ENCODE peak calls at places on chromosomes 3 and 15, in ten cellular contexts. One of them, this sample, is unnamed.

GRCh38 chr15:79849789-79850188 is 47.0 kb downstream of the MTHFS start:
- DNase-seq in PC-3: peak; percentile 41
- DNase-seq in upper lobe of right lung: no peak
- DNase-seq in testis: peak; percentile 69
- DNase-seq in hepatocyte: peak; percentile 60
- DNase-seq in IMR-90: peak; percentile 52
- DNase-seq in heart left ventricle: no peak
- DNase-seq in BE2C: peak; percentile 64
- DNase-seq in K562: peak; percentile 37
- DNase-seq in psoas muscle: no peak
- DNase-seq in this sample: no peak

GRCh38 chr15:35616436-35617271 is 70.7 kb upstream of the DPH6 start:
- DNase-seq in psoas muscle: no peak
- DNase-seq in K562: no peak
- DNase-seq in PC-3: no peak
- DNase-seq in upper lobe of right lung: no peak
- DNase-seq in IMR-90: peak; percentile 21
- DNase-seq in heart left ventricle: no peak
- DNase-seq in hepatocyte: no peak
- DNase-seq in testis: no peak
- DNase-seq in BE2C: no peak
- DNase-seq in this sample: no peak

GRCh38 chr15:95988574-95988887 is 342.0 kb upstream of the NR2F2 start:
- DNase-seq in K562: peak; percentile 8
- DNase-seq in PC-3: no peak
- DNase-seq in BE2C: no peak
- DNase-seq in hepatocyte: peak; percentile 16
- DNase-seq in testis: no peak
- DNase-seq in psoas muscle: no peak
- DNase-seq in upper lobe of right lung: no peak
- DNase-seq in IMR-90: peak; percentile 50
- DNase-seq in heart left ventricle: no peak
- DNase-seq in this sample: peak; percentile 69

GRCh38 chr3:167761302-167761701 is 25.8 kb downstream of the SERPINI1 start:
- DNase-seq in K562: no peak
- DNase-seq in upper lobe of right lung: no peak
- DNase-seq in PC-3: no peak
- DNase-seq in psoas muscle: no peak
- DNase-seq in testis: no peak
- DNase-seq in heart left ventricle: no peak
- DNase-seq in hepatocyte: no peak
- DNase-seq in IMR-90: no peak
- DNase-seq in BE2C: no peak
- DNase-seq in this sample: no peak

GRCh38 chr3:183868804-183869203 is 15.9 kb downstream of the PARL start:
- DNase-seq in hepatocyte: no peak
- DNase-seq in testis: no peak
- DNase-seq in PC-3: no peak
- DNase-seq in K562: no peak
- DNase-seq in psoas muscle: no peak
- DNase-seq in upper lobe of right lung: no peak
- DNase-seq in BE2C: no peak
- DNase-seq in heart left ventricle: no peak
- DNase-seq in IMR-90: no peak
- DNase-seq in this sample: no peak

GRCh38 chr15:100521907-100522306 is 6.8 kb downstream of the CERS3 start:
- DNase-seq in testis: no peak
- DNase-seq in PC-3: no peak
- DNase-seq in BE2C: no peak
- DNase-seq in K562: no peak
- DNase-seq in IMR-90: no peak
- DNase-seq in heart left ventricle: no peak
- DNase-seq in upper lobe of right lung: no peak
- DNase-seq in psoas muscle: no peak
- DNase-seq in hepatocyte: no peak
- DNase-seq in this sample: no peak

GRCh38 chr3:129558772-129559564 is 16.0 kb downstream of the H1-8 start:
- DNase-seq in PC-3: no peak
- DNase-seq in hepatocyte: peak; percentile 68
- DNase-seq in BE2C: peak; percentile 70
- DNase-seq in IMR-90: peak; percentile 74
- DNase-seq in heart left ventricle: no peak
- DNase-seq in K562: peak; percentile 30
- DNase-seq in upper lobe of right lung: no peak
- DNase-seq in testis: no peak
- DNase-seq in psoas muscle: peak; percentile 46
- DNase-seq in this sample: no peak

GRCh38 chr15:48221885-48222284 is 15.8 kb downstream of the SLC12A1 start:
- DNase-seq in PC-3: no peak
- DNase-seq in upper lobe of right lung: no peak
- DNase-seq in psoas muscle: no peak
- DNase-seq in IMR-90: no peak
- DNase-seq in heart left ventricle: no peak
- DNase-seq in testis: no peak
- DNase-seq in BE2C: no peak
- DNase-seq in hepatocyte: no peak
- DNase-seq in K562: no peak
- DNase-seq in this sample: no peak

GRCh38 chr15:34304613-34305012 is 33.0 kb downstream of the SLC12A6 start:
- DNase-seq in testis: no peak
- DNase-seq in hepatocyte: no peak
- DNase-seq in K562: no peak
- DNase-seq in IMR-90: peak; percentile 82
- DNase-seq in BE2C: no peak
- DNase-seq in upper lobe of right lung: no peak
- DNase-seq in heart left ventricle: no peak
- DNase-seq in psoas muscle: no peak
- DNase-seq in PC-3: peak; percentile 9
- DNase-seq in this sample: no peak

GRCh38 chr3:129481783-129482332 is 41.8 kb downstream of the IFT122 start:
- DNase-seq in testis: peak; percentile 69
- DNase-seq in upper lobe of right lung: peak; percentile 80
- DNase-seq in K562: peak; percentile 46
- DNase-seq in psoas muscle: peak; percentile 63
- DNase-seq in hepatocyte: no peak
- DNase-seq in PC-3: no peak
- DNase-seq in heart left ventricle: peak; percentile 46
- DNase-seq in BE2C: peak; percentile 62
- DNase-seq in IMR-90: no peak
- DNase-seq in this sample: peak; percentile 78

GRCh38 chr15:88185584-88185983 is 71.0 kb downstream of the NTRK3 start:
- DNase-seq in PC-3: no peak
- DNase-seq in heart left ventricle: no peak
- DNase-seq in BE2C: no peak
- DNase-seq in testis: no peak
- DNase-seq in IMR-90: no peak
- DNase-seq in hepatocyte: no peak
- DNase-seq in K562: no peak
- DNase-seq in upper lobe of right lung: no peak
- DNase-seq in psoas muscle: no peak
- DNase-seq in this sample: no peak

GRCh38 chr3:177490626-177491025 is 293.3 kb upstream of the TBL1XR1 start:
- DNase-seq in testis: no peak
- DNase-seq in hepatocyte: no peak
- DNase-seq in IMR-90: no peak
- DNase-seq in heart left ventricle: no peak
- DNase-seq in BE2C: no peak
- DNase-seq in PC-3: no peak
- DNase-seq in psoas muscle: no peak
- DNase-seq in K562: no peak
- DNase-seq in upper lobe of right lung: no peak
- DNase-seq in this sample: no peak

GRCh38 chr3:123576119-123576518 is 8.7 kb downstream of the HACD2 start:
- DNase-seq in IMR-90: peak; percentile 38
- DNase-seq in heart left ventricle: no peak
- DNase-seq in psoas muscle: no peak
- DNase-seq in K562: no peak
- DNase-seq in testis: no peak
- DNase-seq in BE2C: no peak
- DNase-seq in PC-3: no peak
- DNase-seq in upper lobe of right lung: no peak
- DNase-seq in hepatocyte: no peak
- DNase-seq in this sample: no peak

GRCh38 chr15:45200799-45201556 is 13.2 kb upstream of the SHF start:
- DNase-seq in testis: peak; percentile 90
- DNase-seq in hepatocyte: peak; percentile 85
- DNase-seq in BE2C: peak; percentile 81
- DNase-seq in psoas muscle: peak; percentile 81
- DNase-seq in PC-3: peak; percentile 91
- DNase-seq in K562: peak; percentile 91
- DNase-seq in heart left ventricle: peak; percentile 87
- DNase-seq in upper lobe of right lung: peak; percentile 91
- DNase-seq in IMR-90: peak; percentile 83
- DNase-seq in this sample: peak; percentile 85

GRCh38 chr15:99504823-99505551 is 60.8 kb upstream of the MEF2A start:
- DNase-seq in K562: no peak
- DNase-seq in heart left ventricle: no peak
- DNase-seq in psoas muscle: no peak
- DNase-seq in hepatocyte: no peak
- DNase-seq in BE2C: no peak
- DNase-seq in PC-3: peak; percentile 56
- DNase-seq in IMR-90: peak; percentile 38
- DNase-seq in upper lobe of right lung: no peak
- DNase-seq in testis: no peak
- DNase-seq in this sample: no peak

GRCh38 chr3:14537590-14538450 is 2.3 kb downstream of the GRIP2 start:
- DNase-seq in upper lobe of right lung: no peak
- DNase-seq in psoas muscle: peak; percentile 76
- DNase-seq in PC-3: no peak
- DNase-seq in K562: peak; percentile 57
- DNase-seq in IMR-90: no peak
- DNase-seq in testis: peak; percentile 63
- DNase-seq in BE2C: peak; percentile 52
- DNase-seq in heart left ventricle: peak; percentile 60
- DNase-seq in hepatocyte: no peak
- DNase-seq in this sample: no peak

GRCh38 chr3:42127226-42127625 is 36.1 kb downstream of the TRAK1 start:
- DNase-seq in upper lobe of right lung: no peak
- DNase-seq in testis: no peak
- DNase-seq in BE2C: no peak
- DNase-seq in K562: no peak
- DNase-seq in heart left ventricle: no peak
- DNase-seq in PC-3: no peak
- DNase-seq in psoas muscle: no peak
- DNase-seq in hepatocyte: no peak
- DNase-seq in IMR-90: no peak
- DNase-seq in this sample: no peak

GRCh38 chr3:38950000-38950399 is 101.7 kb downstream of the SCN11A start:
- DNase-seq in PC-3: no peak
- DNase-seq in BE2C: no peak
- DNase-seq in testis: no peak
- DNase-seq in psoas muscle: no peak
- DNase-seq in hepatocyte: no peak
- DNase-seq in K562: no peak
- DNase-seq in upper lobe of right lung: no peak
- DNase-seq in heart left ventricle: no peak
- DNase-seq in IMR-90: no peak
- DNase-seq in this sample: no peak
- H3K4me3 ChIP-seq in PC-3: no peak overlapping the region
- H3K4me3 ChIP-seq in BE2C: no peak overlapping the region
- H3K4me3 ChIP-seq in testis: no peak overlapping the region
- H3K4me3 ChIP-seq in psoas muscle: no peak overlapping the region
- H3K4me3 ChIP-seq in hepatocyte: no peak overlapping the region
- H3K4me3 ChIP-seq in K562: no peak overlapping the region
- H3K4me3 ChIP-seq in upper lobe of right lung: no peak overlapping the region
- H3K4me3 ChIP-seq in heart left ventricle: no peak overlapping the region
- H3K4me3 ChIP-seq in IMR-90: no peak overlapping the region
- H3K4me3 ChIP-seq in this sample: no peak overlapping the region

DNA sequence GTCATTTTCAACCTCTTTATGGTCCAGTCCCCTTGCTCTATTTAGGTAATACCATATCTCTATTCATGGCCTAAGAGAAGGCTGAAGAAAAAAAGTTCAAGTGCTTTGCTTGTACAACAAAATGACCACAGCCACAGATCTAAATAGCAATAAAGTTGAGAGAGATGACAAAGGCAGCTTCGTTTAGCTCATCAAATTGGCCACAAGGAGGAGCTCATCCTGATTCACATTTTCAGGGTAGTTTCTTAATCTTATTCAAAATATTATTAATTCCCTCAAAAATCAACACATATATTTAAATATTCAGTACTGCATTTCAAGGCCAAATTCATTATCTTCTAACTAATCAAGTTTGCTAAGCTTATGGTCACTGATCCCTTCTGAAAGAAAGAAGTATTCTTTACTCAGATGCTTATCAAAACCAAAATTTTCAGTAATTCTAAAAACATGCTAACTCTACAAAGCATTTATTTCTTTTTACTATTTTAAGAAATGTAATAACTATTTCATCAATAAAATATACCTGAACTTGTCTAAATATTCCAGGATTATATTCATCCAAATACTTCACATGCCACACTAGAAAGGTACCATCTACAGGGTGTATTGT is 85.5 kb downstream of the DMXL2 start:
- DNase-seq in PC-3: peak; percentile 33
- DNase-seq in IMR-90: peak; percentile 42
- DNase-seq in heart left ventricle: no peak
- DNase-seq in K562: peak; percentile 39
- DNase-seq in testis: no peak
- DNase-seq in hepatocyte: peak; percentile 17
- DNase-seq in upper lobe of right lung: no peak
- DNase-seq in psoas muscle: no peak
- DNase-seq in BE2C: no peak
- DNase-seq in this sample: no peak
- TF ChIP-seq CTCF in PC-3: peak; percentile 77
- TF ChIP-seq CTCF in IMR-90: peak; percentile 62
- TF ChIP-seq CTCF in heart left ventricle: no peak
- TF ChIP-seq CTCF in K562: peak; percentile 64
- TF ChIP-seq CTCF in testis: peak; percentile 25
- TF ChIP-seq CTCF in hepatocyte: peak; percentile 61
- TF ChIP-seq CTCF in upper lobe of right lung: peak; percentile 57
- TF ChIP-seq CTCF in psoas muscle: no peak
- TF ChIP-seq CTCF in BE2C: peak; percentile 83
- TF ChIP-seq CTCF in this sample: no peak

DNA sequence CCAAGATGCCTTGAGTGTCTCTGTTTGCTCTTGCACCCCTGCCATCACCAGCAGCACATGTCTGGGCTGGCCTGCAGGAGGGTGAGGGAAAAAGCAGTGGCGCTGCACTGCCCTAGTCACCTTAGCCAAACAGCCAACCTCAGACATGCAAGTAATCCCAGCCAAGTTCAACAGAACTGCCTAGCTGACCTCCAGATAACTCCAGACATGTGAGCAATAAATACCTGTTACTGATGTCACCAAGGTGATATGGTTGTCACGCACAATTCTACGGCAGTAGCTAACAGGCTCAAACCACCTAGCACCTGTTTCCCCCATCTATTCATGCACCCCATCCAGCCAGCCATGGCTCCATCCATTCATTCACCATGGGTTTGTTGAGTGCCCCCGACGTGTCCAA is 99.9 kb downstream of the SRGAP3 start:
- DNase-seq in IMR-90: no peak
- DNase-seq in upper lobe of right lung: no peak
- DNase-seq in PC-3: no peak
- DNase-seq in K562: no peak
- DNase-seq in BE2C: no peak
- DNase-seq in testis: no peak
- DNase-seq in hepatocyte: peak; percentile 62
- DNase-seq in psoas muscle: no peak
- DNase-seq in heart left ventricle: no peak
- DNase-seq in this sample: no peak
- H3K9me3 ChIP-seq in IMR-90: peaks cover 4% of the 10 kb centered on the region
- H3K9me3 ChIP-seq in upper lobe of right lung: no peaks in the 10 kb centered on the region
- H3K9me3 ChIP-seq in PC-3: no peaks in the 10 kb centered on the region
- H3K9me3 ChIP-seq in K562: no peaks in the 10 kb centered on the region
- H3K9me3 ChIP-seq in BE2C: no peaks in the 10 kb centered on the region
- H3K9me3 ChIP-seq in testis: no peaks in the 10 kb centered on the region
- H3K9me3 ChIP-seq in hepatocyte: peaks cover 9% of the 10 kb centered on the region
- H3K9me3 ChIP-seq in psoas muscle: no peaks in the 10 kb centered on the region
- H3K9me3 ChIP-seq in heart left ventricle: peaks cover 11% of the 10 kb centered on the region
- H3K9me3 ChIP-seq in this sample: no peaks in the 10 kb centered on the region

GRCh38 chr15:84750583-84751092 is 2.2 kb downstream of the ZNF592 start:
- DNase-seq in PC-3: no peak
- DNase-seq in testis: no peak
- DNase-seq in BE2C: no peak
- DNase-seq in hepatocyte: no peak
- DNase-seq in heart left ventricle: no peak
- DNase-seq in IMR-90: no peak
- DNase-seq in K562: peak; percentile 74
- DNase-seq in psoas muscle: no peak
- DNase-seq in upper lobe of right lung: no peak
- DNase-seq in this sample: no peak
- H3K4me3 ChIP-seq in PC-3: peak overlapping the region; percentile 96
- H3K4me3 ChIP-seq in testis: no peak overlapping the region
- H3K4me3 ChIP-seq in BE2C: no peak overlapping the region
- H3K4me3 ChIP-seq in hepatocyte: peak overlapping the region; percentile 9
- H3K4me3 ChIP-seq in heart left ventricle: peak overlapping the region; percentile 95
- H3K4me3 ChIP-seq in IMR-90: no peak overlapping the region
- H3K4me3 ChIP-seq in K562: peak overlapping the region; percentile 91
- H3K4me3 ChIP-seq in psoas muscle: peak overlapping the region; percentile 92
- H3K4me3 ChIP-seq in upper lobe of right lung: peak overlapping the region; percentile 5
- H3K4me3 ChIP-seq in this sample: no peak overlapping the region